ENCODE peak calls at places on chromosomes 7 and 10, in five cellular contexts. Y, Q, X, O and U are unnamed samples.
A peak's percentile ranks its signal among the peaks of the same experiment; 100 is the strongest.

GRCh38 chr10:21720090-21720489 is 186.1 kb downstream of the MLLT10 start:
- DNase-seq in Y (peak; percentile 61), Q (no peak), X (no peak), O (peak; percentile 12), U (no peak)

GRCh38 chr7:87151701-87152111 is 547 bp upstream of the DMTF1 start:
- DNase-seq in Y (no peak), Q (no peak), X (no peak), O (no peak), U (no peak)

GRCh38 chr7:93147358-93147757 is 827 bp downstream of the SAMD9L start:
- DNase-seq in Y (peak; percentile 68), Q (peak; percentile 76), X (peak; percentile 11), O (peak; percentile 60), U (peak; percentile 45)

GRCh38 chr7:6640246-6640721 is 3.2 kb downstream of the ZNF316 start:
- DNase-seq in Y (peak; percentile 63), Q (peak; percentile 35), X (peak; percentile 19), O (peak; percentile 14), U (peak; percentile 53)

GRCh38 chr7:33054261-33054964 is 8.2 kb downstream of the NT5C3A start:
- DNase-seq in Y (no peak), Q (peak; percentile 67), X (no peak), O (peak; percentile 28), U (no peak)

GRCh38 chr7:149871576-149871975 is 2.2 kb upstream of the ATP6V0E2 start:
- DNase-seq in Y (no peak), Q (no peak), X (no peak), O (no peak), U (no peak)

GRCh38 chr10:44195120-44196007 is 189.5 kb downstream of the CXCL12 start:
- DNase-seq in Y (peak; percentile 93), Q (peak; percentile 2), X (peak; percentile 29), O (peak; percentile 94), U (peak; percentile 92)

GRCh38 chr7:155962191-155962967 is 150.1 kb upstream of the SHH start:
- DNase-seq in Y (peak; percentile 56), Q (peak; percentile 32), X (peak; percentile 52), O (peak; percentile 91), U (peak; percentile 85)

GRCh38 chr7:10930551-10930950 is 43.1 kb upstream of the PHF14 start:
- DNase-seq in Y (no peak), Q (no peak), X (no peak), O (no peak), U (no peak)

GRCh38 chr10:70902659-70903261 is 14.4 kb upstream of the PCBD1 start:
- DNase-seq in Y (no peak), Q (no peak), X (peak; percentile 32), O (no peak), U (no peak)

GRCh38 chr10:114631678-114632417 is 26.2 kb downstream of the ABLIM1 start:
- DNase-seq in Y (no peak), Q (peak; percentile 60), X (no peak), O (no peak), U (no peak)

GRCh38 chr7:48424731-48425130 is 253.5 kb downstream of the ABCA13 start:
- DNase-seq in Y (peak; percentile 56), Q (no peak), X (peak; percentile 34), O (no peak), U (peak; percentile 13)

GRCh38 chr7:88927-89921 is 103.1 kb upstream of the FAM20C start:
- DNase-seq in Y (peak; percentile 93), Q (peak; percentile 84), X (no peak), O (peak; percentile 98), U (peak; percentile 86)

GRCh38 chr10:73218466-73219191 is 28.4 kb downstream of the DNAJC9 start:
- DNase-seq in Y (peak; percentile 68), Q (peak; percentile 46), X (peak; percentile 50), O (no peak), U (peak; percentile 16)

GRCh38 chr10:21329995-21330627 is 195.4 kb downstream of the SKIDA1 start:
- DNase-seq in Y (peak; percentile 94), Q (peak; percentile 95), X (peak; percentile 94), O (peak; percentile 85), U (peak; percentile 88)

GRCh38 chr7:117323877-117324699 is 1.2 kb upstream of the WNT2 start:
- DNase-seq in Y (peak; percentile 35), Q (peak; percentile 21), X (peak; percentile 31), O (peak; percentile 73), U (peak; percentile 37)
- H3K4me3 ChIP-seq in Y (peak overlapping the region; percentile 52), Q (peak overlapping the region; percentile 41), X (peak overlapping the region; percentile 47), O (peak overlapping the region; percentile 63), U (peak overlapping the region; percentile 61)

GRCh38 chr7:114405427-114405826 is 9.2 kb upstream of the FOXP2 start:
- DNase-seq in Y (peak; percentile 52), Q (no peak), X (peak; percentile 33), O (no peak), U (no peak)
- TF ChIP-seq CTCF in Y (peak; percentile 55), Q (peak; percentile 3), X (peak; percentile 41), O (peak; percentile 44), U (peak; percentile 28)

DNA sequence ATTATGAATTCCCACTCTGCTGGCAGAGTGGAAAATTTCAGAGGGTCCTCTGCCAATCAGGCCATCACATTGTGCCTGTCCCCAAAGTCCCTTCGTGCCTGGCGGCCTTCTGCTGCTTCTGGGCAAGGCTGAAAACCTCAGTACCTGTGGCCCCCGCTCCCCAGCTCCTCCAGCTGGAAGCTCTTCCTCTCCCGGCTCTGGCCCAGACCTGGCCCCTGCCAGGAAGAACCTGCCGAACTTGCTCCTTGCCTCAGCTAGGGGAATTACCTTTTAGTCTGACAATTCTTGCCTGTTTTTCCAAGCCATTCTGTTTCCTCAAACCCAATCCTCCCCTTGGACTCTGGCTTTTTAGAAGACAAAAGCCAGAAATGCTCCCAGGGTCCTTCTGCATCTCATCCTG is 27.9 kb upstream of the TRIL start:
- DNase-seq in Y (no peak), Q (no peak), X (no peak), O (no peak), U (no peak)
- H3K4me3 ChIP-seq in Y (no peak overlapping the region), Q (no peak overlapping the region), X (no peak overlapping the region), O (no peak overlapping the region), U (no peak overlapping the region)

GRCh38 chr10:27285093-27285492 is 44.5 kb upstream of the ACBD5 start:
- DNase-seq in Y (peak; percentile 37), Q (peak; percentile 19), X (peak; percentile 44), O (peak; percentile 0), U (no peak)
- TF ChIP-seq CTCF in Y (peak; percentile 43), Q (peak; percentile 6), X (peak; percentile 34), O (no peak), U (peak; percentile 23)

DNA sequence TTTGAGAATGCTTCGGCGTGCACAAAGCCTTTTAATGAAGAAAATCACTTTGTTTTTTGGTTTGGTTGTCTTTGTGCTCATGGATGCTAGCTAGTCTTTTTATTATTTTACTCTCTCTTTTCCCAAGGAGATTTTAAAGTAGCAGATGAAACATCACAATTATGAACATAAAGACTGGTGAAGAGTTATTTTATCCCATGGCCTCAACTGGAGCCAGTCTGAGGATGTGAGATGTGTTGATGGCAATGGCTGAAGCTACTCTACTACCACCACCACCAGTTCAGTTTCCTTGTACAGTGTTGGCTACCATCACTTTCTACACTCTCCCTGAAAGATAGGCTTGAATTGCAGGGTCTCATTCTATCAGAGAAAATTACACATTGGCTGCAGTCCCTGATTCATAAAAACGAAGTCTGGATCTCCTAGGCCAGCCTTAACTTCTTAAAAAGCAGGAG is 494 bp upstream of the HERC4 start:
- DNase-seq in Y (no peak), Q (no peak), X (no peak), O (no peak), U (no peak)
- H3K4me3 ChIP-seq in Y (peak overlapping the region; percentile 80), Q (no peak overlapping the region), X (peak overlapping the region; percentile 15), O (peak overlapping the region; percentile 41), U (peak overlapping the region; percentile 35)